ENCODE peak calls at places on chromosome 13, in eight cellular contexts. One of them, this sample, is unnamed.

GRCh38 chr13:59364508-59365187 is 799.1 kb downstream of the DIAPH3 start:
- DNase-seq in uterus: no peak
- DNase-seq in testis: no peak
- DNase-seq in Calu3: no peak
- DNase-seq in activated CD8-positive, alpha-beta T cell treated with anti-CD3 and anti-CD28 coated beads for 36 hours: no peak
- DNase-seq in foreskin keratinocyte: no peak
- DNase-seq in type B pancreatic cell: no peak
- DNase-seq in AG04450: no peak
- DNase-seq in this sample: no peak

GRCh38 chr13:40619479-40619814 is 47.0 kb downstream of the FOXO1 start:
- DNase-seq in activated CD8-positive, alpha-beta T cell treated with anti-CD3 and anti-CD28 coated beads for 36 hours: no peak
- DNase-seq in type B pancreatic cell: no peak
- DNase-seq in uterus: no peak
- DNase-seq in foreskin keratinocyte: no peak
- DNase-seq in testis: no peak
- DNase-seq in AG04450: no peak
- DNase-seq in Calu3: no peak
- DNase-seq in this sample: no peak

GRCh38 chr13:39676315-39676876 is 20.9 kb downstream of the COG6 start:
- DNase-seq in testis: peak
- DNase-seq in foreskin keratinocyte: peak
- DNase-seq in uterus: peak
- DNase-seq in type B pancreatic cell: no peak
- DNase-seq in activated CD8-positive, alpha-beta T cell treated with anti-CD3 and anti-CD28 coated beads for 36 hours: peak
- DNase-seq in AG04450: no peak
- DNase-seq in Calu3: peak
- DNase-seq in this sample: no peak

GRCh38 chr13:113929628-113930615 is 44.0 kb downstream of the C13orf46 start:
- DNase-seq in type B pancreatic cell: peak
- DNase-seq in AG04450: no peak
- DNase-seq in uterus: no peak
- DNase-seq in activated CD8-positive, alpha-beta T cell treated with anti-CD3 and anti-CD28 coated beads for 36 hours: no peak
- DNase-seq in Calu3: no peak
- DNase-seq in testis: peak
- DNase-seq in foreskin keratinocyte: no peak
- DNase-seq in this sample: peak

GRCh38 chr13:44402902-44403719 is 29.5 kb downstream of the SERP2 start:
- DNase-seq in Calu3: peak
- DNase-seq in type B pancreatic cell: no peak
- DNase-seq in uterus: no peak
- DNase-seq in foreskin keratinocyte: no peak
- DNase-seq in AG04450: no peak
- DNase-seq in activated CD8-positive, alpha-beta T cell treated with anti-CD3 and anti-CD28 coated beads for 36 hours: no peak
- DNase-seq in testis: no peak
- DNase-seq in this sample: no peak

GRCh38 chr13:37344051-37344450 is 238.6 kb upstream of the CSNK1A1L start:
- DNase-seq in AG04450: no peak
- DNase-seq in foreskin keratinocyte: no peak
- DNase-seq in Calu3: no peak
- DNase-seq in testis: no peak
- DNase-seq in activated CD8-positive, alpha-beta T cell treated with anti-CD3 and anti-CD28 coated beads for 36 hours: no peak
- DNase-seq in uterus: no peak
- DNase-seq in type B pancreatic cell: no peak
- DNase-seq in this sample: no peak

GRCh38 chr13:89694471-89694870 is 1653.0 kb upstream of the MIR17HG start:
- DNase-seq in AG04450: no peak
- DNase-seq in activated CD8-positive, alpha-beta T cell treated with anti-CD3 and anti-CD28 coated beads for 36 hours: no peak
- DNase-seq in testis: no peak
- DNase-seq in uterus: no peak
- DNase-seq in type B pancreatic cell: no peak
- DNase-seq in Calu3: no peak
- DNase-seq in foreskin keratinocyte: no peak
- DNase-seq in this sample: no peak

GRCh38 chr13:28750187-28751045 is 31.6 kb upstream of the SLC46A3 start:
- DNase-seq in AG04450: no peak
- DNase-seq in type B pancreatic cell: no peak
- DNase-seq in foreskin keratinocyte: peak
- DNase-seq in activated CD8-positive, alpha-beta T cell treated with anti-CD3 and anti-CD28 coated beads for 36 hours: no peak
- DNase-seq in testis: no peak
- DNase-seq in Calu3: no peak
- DNase-seq in uterus: no peak
- DNase-seq in this sample: peak

GRCh38 chr13:106133025-106133424 is 402.4 kb downstream of the EFNB2 start:
- DNase-seq in AG04450: peak
- DNase-seq in uterus: no peak
- DNase-seq in type B pancreatic cell: no peak
- DNase-seq in activated CD8-positive, alpha-beta T cell treated with anti-CD3 and anti-CD28 coated beads for 36 hours: no peak
- DNase-seq in Calu3: no peak
- DNase-seq in testis: no peak
- DNase-seq in foreskin keratinocyte: peak
- DNase-seq in this sample: no peak

GRCh38 chr13:54445865-54446264 is 1417.3 kb downstream of the OLFM4 start:
- DNase-seq in Calu3: no peak
- DNase-seq in type B pancreatic cell: no peak
- DNase-seq in uterus: no peak
- DNase-seq in foreskin keratinocyte: no peak
- DNase-seq in AG04450: no peak
- DNase-seq in testis: no peak
- DNase-seq in activated CD8-positive, alpha-beta T cell treated with anti-CD3 and anti-CD28 coated beads for 36 hours: no peak
- DNase-seq in this sample: no peak

GRCh38 chr13:54445453-54445852 is 1416.8 kb downstream of the OLFM4 start:
- DNase-seq in foreskin keratinocyte: no peak
- DNase-seq in type B pancreatic cell: no peak
- DNase-seq in uterus: no peak
- DNase-seq in testis: no peak
- DNase-seq in activated CD8-positive, alpha-beta T cell treated with anti-CD3 and anti-CD28 coated beads for 36 hours: no peak
- DNase-seq in Calu3: no peak
- DNase-seq in AG04450: no peak
- DNase-seq in this sample: no peak

GRCh38 chr13:54449922-54450321 is 1421.3 kb downstream of the OLFM4 start:
- DNase-seq in foreskin keratinocyte: no peak
- DNase-seq in testis: no peak
- DNase-seq in Calu3: no peak
- DNase-seq in type B pancreatic cell: no peak
- DNase-seq in AG04450: no peak
- DNase-seq in activated CD8-positive, alpha-beta T cell treated with anti-CD3 and anti-CD28 coated beads for 36 hours: no peak
- DNase-seq in uterus: no peak
- DNase-seq in this sample: no peak
- TF ChIP-seq CTCF in foreskin keratinocyte: peak
- TF ChIP-seq CTCF in testis: no peak
- TF ChIP-seq CTCF in Calu3: no peak
- TF ChIP-seq CTCF in type B pancreatic cell: peak
- TF ChIP-seq CTCF in AG04450: no peak
- TF ChIP-seq CTCF in activated CD8-positive, alpha-beta T cell treated with anti-CD3 and anti-CD28 coated beads for 36 hours: no peak
- TF ChIP-seq CTCF in uterus: no peak
- TF ChIP-seq CTCF in this sample: no peak

DNA sequence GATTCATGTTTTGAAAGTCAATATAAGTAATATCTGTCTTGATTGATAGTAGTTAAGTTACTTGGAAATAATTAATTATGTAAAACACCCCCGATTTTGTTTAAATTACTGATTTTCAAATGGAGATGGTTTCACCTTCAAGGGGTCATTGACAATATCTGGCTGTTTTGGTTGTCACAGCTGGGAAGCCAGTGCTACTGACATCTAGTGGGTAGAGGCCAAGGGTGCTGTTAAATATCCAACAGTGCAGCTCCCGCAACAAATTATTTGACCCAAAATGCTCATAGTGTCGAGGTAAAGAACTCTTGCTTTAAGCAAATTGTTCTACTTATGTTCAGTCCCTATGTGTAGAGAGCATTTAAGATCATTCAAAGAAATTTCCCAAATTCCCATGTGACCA is 50.6 kb upstream of the PCDH20 start:
- DNase-seq in type B pancreatic cell: no peak
- DNase-seq in testis: no peak
- DNase-seq in AG04450: no peak
- DNase-seq in Calu3: no peak
- DNase-seq in uterus: no peak
- DNase-seq in activated CD8-positive, alpha-beta T cell treated with anti-CD3 and anti-CD28 coated beads for 36 hours: no peak
- DNase-seq in foreskin keratinocyte: no peak
- DNase-seq in this sample: no peak
- TF ChIP-seq CTCF in type B pancreatic cell: peak
- TF ChIP-seq CTCF in testis: no peak
- TF ChIP-seq CTCF in AG04450: no peak
- TF ChIP-seq CTCF in Calu3: no peak
- TF ChIP-seq CTCF in uterus: no peak
- TF ChIP-seq CTCF in activated CD8-positive, alpha-beta T cell treated with anti-CD3 and anti-CD28 coated beads for 36 hours: no peak
- TF ChIP-seq CTCF in foreskin keratinocyte: peak
- TF ChIP-seq CTCF in this sample: no peak

GRCh38 chr13:62387642-62388041 is 972.0 kb upstream of the PCDH20 start:
- DNase-seq in foreskin keratinocyte: peak
- DNase-seq in AG04450: peak
- DNase-seq in Calu3: no peak
- DNase-seq in testis: no peak
- DNase-seq in type B pancreatic cell: no peak
- DNase-seq in uterus: no peak
- DNase-seq in activated CD8-positive, alpha-beta T cell treated with anti-CD3 and anti-CD28 coated beads for 36 hours: no peak
- DNase-seq in this sample: no peak

GRCh38 chr13:62388515-62388914 is 972.9 kb upstream of the PCDH20 start:
- DNase-seq in uterus: no peak
- DNase-seq in testis: no peak
- DNase-seq in type B pancreatic cell: no peak
- DNase-seq in activated CD8-positive, alpha-beta T cell treated with anti-CD3 and anti-CD28 coated beads for 36 hours: no peak
- DNase-seq in foreskin keratinocyte: no peak
- DNase-seq in Calu3: no peak
- DNase-seq in AG04450: no peak
- DNase-seq in this sample: no peak
- TF ChIP-seq CTCF in uterus: no peak
- TF ChIP-seq CTCF in testis: no peak
- TF ChIP-seq CTCF in type B pancreatic cell: no peak
- TF ChIP-seq CTCF in activated CD8-positive, alpha-beta T cell treated with anti-CD3 and anti-CD28 coated beads for 36 hours: no peak
- TF ChIP-seq CTCF in foreskin keratinocyte: no peak
- TF ChIP-seq CTCF in Calu3: no peak
- TF ChIP-seq CTCF in AG04450: no peak
- TF ChIP-seq CTCF in this sample: no peak

GRCh38 chr13:51583875-51584730 is at the start of gene WDFY2:
- DNase-seq in type B pancreatic cell: peak
- DNase-seq in foreskin keratinocyte: peak
- DNase-seq in uterus: peak
- DNase-seq in activated CD8-positive, alpha-beta T cell treated with anti-CD3 and anti-CD28 coated beads for 36 hours: peak
- DNase-seq in Calu3: peak
- DNase-seq in AG04450: peak
- DNase-seq in testis: peak
- DNase-seq in this sample: peak
- TF ChIP-seq CTCF in type B pancreatic cell: peak
- TF ChIP-seq CTCF in foreskin keratinocyte: peak
- TF ChIP-seq CTCF in uterus: peak
- TF ChIP-seq CTCF in activated CD8-positive, alpha-beta T cell treated with anti-CD3 and anti-CD28 coated beads for 36 hours: no peak
- TF ChIP-seq CTCF in Calu3: no peak
- TF ChIP-seq CTCF in AG04450: no peak
- TF ChIP-seq CTCF in testis: peak
- TF ChIP-seq CTCF in this sample: no peak

DNA sequence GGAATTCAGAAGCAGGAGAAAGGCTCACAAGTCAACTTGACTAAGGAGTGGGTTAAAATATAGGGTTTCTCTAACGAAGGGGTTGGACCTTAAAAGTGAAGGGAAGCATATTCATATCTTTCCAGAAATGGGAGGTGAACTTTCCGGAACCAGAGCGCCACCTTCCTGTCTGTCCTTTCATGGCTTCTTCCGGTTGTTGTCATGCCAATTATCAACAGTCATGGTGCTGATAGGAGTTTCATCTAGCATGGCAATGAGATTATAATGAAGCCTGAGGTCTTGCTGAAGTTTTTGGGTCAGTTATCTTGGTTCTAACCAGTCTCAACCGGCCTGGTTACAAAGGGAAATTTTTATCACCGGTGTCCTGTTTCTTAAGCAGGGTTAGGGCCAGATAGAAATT is 162.9 kb upstream of the NBEA start:
- DNase-seq in Calu3: peak
- DNase-seq in AG04450: no peak
- DNase-seq in testis: no peak
- DNase-seq in activated CD8-positive, alpha-beta T cell treated with anti-CD3 and anti-CD28 coated beads for 36 hours: no peak
- DNase-seq in foreskin keratinocyte: no peak
- DNase-seq in type B pancreatic cell: no peak
- DNase-seq in uterus: no peak
- DNase-seq in this sample: no peak
- TF ChIP-seq CTCF in Calu3: no peak
- TF ChIP-seq CTCF in AG04450: no peak
- TF ChIP-seq CTCF in testis: no peak
- TF ChIP-seq CTCF in activated CD8-positive, alpha-beta T cell treated with anti-CD3 and anti-CD28 coated beads for 36 hours: no peak
- TF ChIP-seq CTCF in foreskin keratinocyte: peak
- TF ChIP-seq CTCF in type B pancreatic cell: no peak
- TF ChIP-seq CTCF in uterus: no peak
- TF ChIP-seq CTCF in this sample: no peak

DNA sequence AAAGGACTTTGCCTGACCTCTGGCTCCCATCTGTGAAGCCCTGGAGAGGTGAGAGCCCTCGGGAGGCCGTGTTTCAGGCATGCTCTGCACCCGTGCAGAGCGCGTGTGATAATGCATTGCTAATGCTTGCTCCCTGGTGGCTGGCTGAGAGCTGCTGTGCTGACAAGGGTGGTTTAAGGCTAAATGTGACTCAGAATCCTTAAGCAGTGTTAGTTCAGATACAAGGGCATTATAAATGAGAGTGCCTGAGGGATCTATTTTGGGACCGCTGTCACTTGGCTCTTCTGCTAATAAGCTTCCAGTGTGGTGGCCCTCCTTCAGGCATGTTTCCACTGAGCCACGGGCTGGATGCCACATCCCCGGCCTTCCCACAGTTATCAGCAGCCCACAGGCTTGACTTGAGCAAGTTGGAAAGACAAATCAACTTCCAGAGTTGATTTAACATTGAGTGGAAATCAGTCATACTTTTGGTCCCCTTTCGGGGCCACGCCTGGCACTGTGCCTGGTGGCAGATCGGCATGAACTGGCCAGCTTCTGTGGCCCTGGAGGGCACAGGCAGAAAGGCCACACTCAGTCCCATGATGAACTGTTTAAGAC is 17.0 kb downstream of the ALOX5AP start:
- DNase-seq in foreskin keratinocyte: no peak
- DNase-seq in AG04450: no peak
- DNase-seq in activated CD8-positive, alpha-beta T cell treated with anti-CD3 and anti-CD28 coated beads for 36 hours: no peak
- DNase-seq in Calu3: no peak
- DNase-seq in uterus: no peak
- DNase-seq in testis: no peak
- DNase-seq in type B pancreatic cell: no peak
- DNase-seq in this sample: no peak
- TF ChIP-seq CTCF in foreskin keratinocyte: no peak
- TF ChIP-seq CTCF in AG04450: no peak
- TF ChIP-seq CTCF in activated CD8-positive, alpha-beta T cell treated with anti-CD3 and anti-CD28 coated beads for 36 hours: no peak
- TF ChIP-seq CTCF in Calu3: no peak
- TF ChIP-seq CTCF in uterus: no peak
- TF ChIP-seq CTCF in testis: no peak
- TF ChIP-seq CTCF in type B pancreatic cell: no peak
- TF ChIP-seq CTCF in this sample: no peak

This sample was measured in osteocyte.